ENCODE peak calls at places on chromosomes 4 and X, in seven cellular contexts. W, S, P, V, G, R and B are unnamed samples.

GRCh38 chr4:108342325-108342986 is 173.7 kb upstream of the LEF1 start:
- DNase-seq in W (no peak), S (no peak), P (no peak), V (no peak), G (no peak), R (no peak), B (no peak)

GRCh38 chr4:77593993-77594392 is 11.6 kb upstream of the CXCL13 start:
- DNase-seq in W (no peak), S (no peak), P (no peak), V (no peak), G (no peak), R (no peak), B (no peak)

GRCh38 chrX:10011991-10012390 is 44.8 kb downstream of the CLDN34 start:
- DNase-seq in W (no peak), S (no peak), P (no peak), V (no peak), G (no peak), R (no peak), B (no peak)

GRCh38 chr4:20456416-20456815 is 204.7 kb downstream of the SLIT2 start:
- DNase-seq in W (no peak), S (no peak), P (no peak), V (peak), G (no peak), R (no peak), B (no peak)

GRCh38 chr4:57110635-57111546 is 706 bp upstream of the IGFBP7 start:
- DNase-seq in W (peak), S (peak), P (peak), V (peak), G (peak), R (no peak), B (no peak)

GRCh38 chr4:119683518-119683917 is 54.9 kb upstream of the PDE5A start:
- DNase-seq in W (peak), S (peak), P (no peak), V (no peak), G (no peak), R (no peak), B (peak)

GRCh38 chrX:24498975-24499374 is 33.9 kb downstream of the PDK3 start:
- DNase-seq in W (no peak), S (no peak), P (peak), V (no peak), G (no peak), R (no peak), B (no peak)

GRCh38 chr4:22385615-22386014 is 130.3 kb downstream of the ADGRA3 start:
- DNase-seq in W (peak), S (no peak), P (no peak), V (no peak), G (no peak), R (no peak), B (no peak)

GRCh38 chrX:25076941-25077500 is 61.3 kb upstream of the ARX start:
- DNase-seq in W (no peak), S (no peak), P (no peak), V (no peak), G (no peak), R (no peak), B (no peak)

GRCh38 chr4:24321151-24321550 is 263.2 kb downstream of the DHX15 start:
- DNase-seq in W (no peak), S (no peak), P (no peak), V (no peak), G (no peak), R (no peak), B (no peak)

GRCh38 chrX:129781134-129782014 is 1.6 kb downstream of the SASH3 start:
- DNase-seq in W (no peak), S (no peak), P (peak), V (peak), G (no peak), R (peak), B (no peak)

GRCh38 chrX:36868592-36868991 is 139.6 kb upstream of the FAM47C start:
- DNase-seq in W (no peak), S (no peak), P (no peak), V (no peak), G (no peak), R (no peak), B (no peak)